ENCODE peak calls at places on chromosomes 12 and 14, in four cellular contexts. E is cardiac fibroblast, B is ELR, W is kidney tubule cell. Q is an unnamed sample.
A peak's percentile ranks its signal among the peaks of the same experiment; 100 is the strongest.

GRCh38 chr12:91556909-91557308 is 374.3 kb upstream of the DCN start:
- DNase-seq in E (no peak), B (no peak), W (no peak), Q (no peak)

GRCh38 chr14:93592786-93593185 is 162.0 kb downstream of the UNC79 start:
- DNase-seq in E (no peak), B (no peak), W (no peak), Q (no peak)

GRCh38 chr12:125614058-125614457 is 548.8 kb downstream of the AACS start:
- DNase-seq in E (no peak), B (no peak), W (no peak), Q (no peak)

GRCh38 chr14:70183991-70184390 is 4.8 kb downstream of the SLC8A3 start:
- DNase-seq in E (no peak), B (no peak), W (no peak), Q (no peak)

GRCh38 chr14:89282191-89282590 is 134.8 kb downstream of the FOXN3 start:
- DNase-seq in E (no peak), B (no peak), W (no peak), Q (no peak)

GRCh38 chr12:122312926-122313325 is 46.6 kb upstream of the VPS33A start:
- DNase-seq in E (no peak), B (no peak), W (no peak), Q (no peak)

GRCh38 chr12:121036810-121037326 is 2.2 kb downstream of the OASL start:
- DNase-seq in E (peak; percentile 66), B (peak; percentile 92), W (peak; percentile 78), Q (peak; percentile 43)

GRCh38 chr14:37550511-37550910 is 44.5 kb downstream of the FOXA1 start:
- DNase-seq in E (peak; percentile 6), B (no peak), W (no peak), Q (peak; percentile 70)

GRCh38 chr12:32140867-32141266 is 34.2 kb downstream of the BICD1 start:
- DNase-seq in E (no peak), B (no peak), W (no peak), Q (no peak)

GRCh38 chr12:58176296-58176869 is 235.0 kb downstream of the ATP23 start:
- DNase-seq in E (peak; percentile 55), B (peak; percentile 63), W (peak; percentile 51), Q (peak; percentile 5)

GRCh38 chr12:56158926-56159461 is 835 bp downstream of the MYL6 start:
- DNase-seq in E (peak; percentile 86), B (peak; percentile 66), W (peak; percentile 80), Q (peak; percentile 79)

GRCh38 chr14:99534863-99535262 is 53.7 kb downstream of the CCNK start:
- DNase-seq in E (no peak), B (no peak), W (peak; percentile 53), Q (no peak)

GRCh38 chr14:72665259-72665658 is 228.6 kb downstream of the DPF3 start:
- DNase-seq in E (peak; percentile 86), B (peak; percentile 100), W (peak; percentile 99), Q (peak; percentile 99)

GRCh38 chr14:93007225-93007997 is 84.5 kb downstream of the CHGA start:
- DNase-seq in E (peak; percentile 67), B (peak; percentile 80), W (peak; percentile 86), Q (peak; percentile 75)

GRCh38 chr14:32468955-32469354 is 139.9 kb downstream of the AKAP6 start:
- DNase-seq in E (peak; percentile 86), B (peak; percentile 40), W (peak; percentile 75), Q (peak; percentile 82)

GRCh38 chr14:49479432-49479831 is 106.7 kb downstream of the RPS29 start:
- DNase-seq in E (no peak), B (no peak), W (no peak), Q (peak; percentile 43)

GRCh38 chr14:32370720-32371119 is 41.6 kb downstream of the AKAP6 start:
- DNase-seq in E (peak; percentile 49), B (peak; percentile 87), W (peak; percentile 86), Q (peak; percentile 76)

GRCh38 chr12:14416658-14417057 is 51.2 kb downstream of the ATF7IP start:
- DNase-seq in E (peak; percentile 92), B (peak; percentile 88), W (peak; percentile 53), Q (peak; percentile 88)

GRCh38 chr12:130878193-130879185 is 6.6 kb downstream of the RAN start:
- DNase-seq in E (no peak), B (peak; percentile 12), W (no peak), Q (no peak)

GRCh38 chr12:16389594-16389993 is 42.1 kb downstream of the MGST1 start:
- DNase-seq in E (peak; percentile 41), B (peak; percentile 71), W (peak; percentile 70), Q (peak; percentile 80)

GRCh38 chr12:89863332-89863938 is 154.8 kb upstream of the ATP2B1 start:
- DNase-seq in E (no peak), B (no peak), W (no peak), Q (no peak)

GRCh38 chr12:124715121-124715990 is 147.9 kb upstream of the NCOR2 start:
- DNase-seq in E (no peak), B (peak; percentile 37), W (no peak), Q (no peak)

GRCh38 chr12:81167694-81168093 is 89.8 kb downstream of the ACSS3 start:
- DNase-seq in E (peak; percentile 37), B (peak; percentile 52), W (peak; percentile 73), Q (peak; percentile 28)

GRCh38 chr12:122646568-122647220 is 56.5 kb downstream of the HCAR2 start:
- DNase-seq in E (peak; percentile 57), B (peak; percentile 98), W (no peak), Q (peak; percentile 51)

GRCh38 chr12:89709994-89710872 is 1.6 kb upstream of the ATP2B1 start:
- DNase-seq in E (peak; percentile 67), B (peak; percentile 65), W (no peak), Q (no peak)

GRCh38 chr12:103177624-103178023 is 220.2 kb downstream of the ASCL1 start:
- DNase-seq in E (no peak), B (no peak), W (no peak), Q (no peak)

GRCh38 chr14:75282166-75282547 is 3.5 kb downstream of the FOS start:
- DNase-seq in E (peak; percentile 91), B (no peak), W (no peak), Q (peak; percentile 69)